ENCODE peak calls at places on chromosomes 12 and 14, in ten cellular contexts. B, C, R, N, V, L, E, M, D and S are unnamed samples.
A peak's percentile ranks its signal among the peaks of the same experiment; 100 is the strongest.

GRCh38 chr12:80320121-80320678 is 123.8 kb upstream of the PTPRQ start:
- DNase-seq in M (no peak), C (no peak), V (no peak), E (no peak), R (no peak), B (no peak), D (no peak), N (no peak), L (no peak), S (no peak)

GRCh38 chr14:77225254-77225653 is 43.7 kb downstream of the TMEM63C start:
- DNase-seq in M (no peak), C (no peak), E (no peak), B (no peak), D (no peak), N (no peak), R (no peak), L (no peak), V (no peak), S (no peak)

GRCh38 chr12:24821691-24822090 is 127.2 kb downstream of the BCAT1 start:
- DNase-seq in C (no peak), E (no peak), M (no peak), N (no peak), R (no peak), V (peak; percentile 77), L (no peak), D (no peak), B (peak; percentile 73), S (no peak)

GRCh38 chr12:57223191-57224165 is 6.0 kb upstream of the SHMT2 start:
- DNase-seq in R (no peak), C (no peak), N (no peak), V (no peak), E (no peak), D (no peak), B (no peak), L (no peak), M (no peak), S (no peak)

GRCh38 chr12:130300725-130301124 is 37.0 kb upstream of the PIWIL1 start:
- DNase-seq in N (no peak), E (no peak), B (no peak), C (no peak), M (no peak), L (no peak), R (no peak), D (no peak), V (no peak), S (no peak)

GRCh38 chr12:51972849-51973273 is 21.4 kb downstream of the ACVR1B start:
- DNase-seq in D (no peak), N (peak; percentile 75), C (no peak), L (peak; percentile 46), M (no peak), V (peak; percentile 73), R (peak; percentile 97), E (peak; percentile 40), B (peak; percentile 91), S (no peak)

GRCh38 chr14:95462491-95462890 is 54.0 kb downstream of the SYNE3 start:
- DNase-seq in V (no peak), R (no peak), E (no peak), M (no peak), D (no peak), C (no peak), N (no peak), B (no peak), L (no peak), S (no peak)

GRCh38 chr12:65891219-65891618 is 66.9 kb downstream of the HMGA2 start:
- DNase-seq in C (peak; percentile 61), N (no peak), L (no peak), B (peak; percentile 68), V (peak; percentile 57), E (no peak), M (no peak), R (peak; percentile 46), D (no peak), S (no peak)

GRCh38 chr12:49260831-49261363 is 4.0 kb upstream of the TUBA1C start:
- DNase-seq in V (no peak), L (no peak), C (no peak), N (no peak), M (no peak), E (no peak), B (no peak), R (no peak), D (no peak), S (no peak)

GRCh38 chr12:49518914-49519573 is 19.8 kb upstream of the KCNH3 start:
- DNase-seq in E (no peak), B (peak; percentile 58), M (no peak), V (peak; percentile 62), R (peak; percentile 73), N (no peak), D (no peak), C (no peak), L (no peak), S (no peak)

GRCh38 chr14:99752486-99753121 is 40.6 kb upstream of the EML1 start:
- DNase-seq in C (no peak), V (peak; percentile 76), M (no peak), D (no peak), N (no peak), E (no peak), R (peak; percentile 93), L (peak; percentile 13), B (peak; percentile 84), S (peak; percentile 47)

GRCh38 chr12:52005903-52006703 is 643 bp upstream of the TAMALIN start:
- DNase-seq in D (no peak), N (peak; percentile 87), V (no peak), C (no peak), L (no peak), R (no peak), B (peak; percentile 72), M (no peak), E (peak; percentile 53), S (no peak)

GRCh38 chr12:114425031-114425626 is 19.2 kb upstream of the TBX5 start:
- DNase-seq in R (no peak), D (no peak), C (no peak), N (no peak), E (no peak), V (peak; percentile 83), B (no peak), L (no peak), M (no peak), S (no peak)

GRCh38 chr12:113262710-113263109 is 41.4 kb downstream of the TPCN1 start:
- DNase-seq in R (no peak), E (no peak), C (no peak), V (no peak), M (no peak), N (peak; percentile 40), B (peak; percentile 21), L (no peak), D (no peak), S (no peak)

GRCh38 chr14:72613196-72613974 is 280.5 kb downstream of the DPF3 start:
- DNase-seq in C (no peak), B (peak; percentile 39), D (no peak), V (no peak), N (no peak), E (peak; percentile 37), L (peak; percentile 88), R (peak; percentile 54), M (no peak), S (no peak)

GRCh38 chr12:107884769-107885694 is 110.5 kb downstream of the ASCL4 start:
- DNase-seq in C (peak; percentile 68), B (peak; percentile 49), R (peak; percentile 54), D (peak; percentile 57), E (peak; percentile 58), L (no peak), V (peak; percentile 49), N (peak; percentile 74), M (no peak), S (peak; percentile 43)

GRCh38 chr12:42213954-42214426 is 24.1 kb downstream of the YAF2 start:
- DNase-seq in D (no peak), C (peak; percentile 46), E (peak; percentile 23), B (peak; percentile 44), L (peak; percentile 45), V (peak; percentile 55), M (no peak), R (peak; percentile 24), N (no peak), S (no peak)

GRCh38 chr14:99407416-99407815 is 73.2 kb downstream of the SETD3 start:
- DNase-seq in L (no peak), R (no peak), E (no peak), M (no peak), N (peak; percentile 42), D (no peak), V (no peak), B (no peak), C (no peak), S (no peak)

GRCh38 chr14:40476005-40476404 is 1043.8 kb upstream of the FBXO33 start:
- DNase-seq in E (no peak), N (no peak), M (no peak), B (no peak), V (no peak), R (no peak), C (no peak), L (no peak), D (no peak), S (no peak)
- H3K9me3 ChIP-seq in E (peaks cover 46% of the 10 kb centered on the region), N (no peaks in the 10 kb centered on the region), M (peaks cover 3% of the 10 kb centered on the region), B (peaks cover 37% of the 10 kb centered on the region), V (peaks cover 11% of the 10 kb centered on the region), R (peaks cover 3% of the 10 kb centered on the region), C (no peaks in the 10 kb centered on the region), L (peaks cover 42% of the 10 kb centered on the region), D (peaks cover 14% of the 10 kb centered on the region), S (peaks cover 4% of the 10 kb centered on the region)

DNA sequence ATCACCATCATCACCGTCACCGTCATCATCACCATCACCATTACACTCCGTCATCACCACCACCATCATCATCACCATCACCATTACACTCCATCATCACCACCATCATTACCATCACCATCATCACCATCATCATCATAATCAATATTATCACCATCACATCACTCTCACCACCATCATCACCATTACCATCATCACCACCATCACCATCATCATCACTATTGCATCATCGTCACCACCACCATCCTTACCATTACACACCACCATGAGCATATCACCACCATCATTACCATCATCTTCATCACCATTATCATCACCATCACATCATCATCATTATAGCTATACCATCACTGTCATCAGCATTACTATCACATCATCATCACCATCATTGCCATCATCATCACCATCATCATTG is 93.7 kb downstream of the KIF26A start:
- DNase-seq in V (no peak), E (no peak), D (no peak), N (no peak), B (no peak), M (no peak), R (no peak), C (no peak), L (no peak), S (no peak)
- H3K9me3 ChIP-seq in V (peaks cover 62% of the 10 kb centered on the region), E (peaks cover 19% of the 10 kb centered on the region), D (peaks cover 21% of the 10 kb centered on the region), N (no peaks in the 10 kb centered on the region), B (peaks cover 18% of the 10 kb centered on the region), M (peaks cover 6% of the 10 kb centered on the region), R (no peaks in the 10 kb centered on the region), C (peaks cover 3% of the 10 kb centered on the region), L (peaks cover 43% of the 10 kb centered on the region), S (peaks cover 18% of the 10 kb centered on the region)

DNA sequence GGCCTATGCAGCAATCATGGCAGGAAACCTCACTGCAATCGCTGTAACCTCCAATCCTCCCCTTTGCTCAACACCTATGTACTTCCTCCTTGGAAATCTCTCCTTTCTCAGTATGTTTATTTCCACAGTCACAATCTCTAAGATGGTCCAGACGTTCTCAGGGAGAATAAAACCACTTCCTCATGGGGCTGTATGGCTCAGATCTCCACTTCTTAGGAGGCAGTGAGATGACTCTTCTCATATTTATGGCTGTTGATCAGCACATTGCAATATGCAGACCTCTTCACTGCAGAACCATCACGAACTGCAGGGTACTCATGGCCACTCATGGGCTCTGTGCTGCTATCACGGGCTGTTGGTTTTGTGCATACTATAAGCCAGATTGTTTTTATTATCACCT is 17.1 kb upstream of the OR4K17 start:
- DNase-seq in D (no peak), B (no peak), N (no peak), M (no peak), C (no peak), L (no peak), V (no peak), R (no peak), E (no peak), S (no peak)
- H3K9me3 ChIP-seq in D (no peaks in the 10 kb centered on the region), B (no peaks in the 10 kb centered on the region), N (no peaks in the 10 kb centered on the region), M (no peaks in the 10 kb centered on the region), C (peaks cover 2% of the 10 kb centered on the region), L (no peaks in the 10 kb centered on the region), V (peaks cover under 1% of the 10 kb centered on the region), R (peaks cover 1% of the 10 kb centered on the region), E (peaks cover 8% of the 10 kb centered on the region), S (no peaks in the 10 kb centered on the region)

GRCh38 chr14:101352567-101352966 is 208.7 kb upstream of the DIO3 start:
- DNase-seq in R (no peak), N (peak; percentile 50), V (no peak), E (no peak), M (no peak), D (no peak), B (no peak), C (no peak), L (no peak), S (no peak)
- H3K9me3 ChIP-seq in R (peaks cover 2% of the 10 kb centered on the region), N (no peaks in the 10 kb centered on the region), V (peaks cover 26% of the 10 kb centered on the region), E (peaks cover 2% of the 10 kb centered on the region), M (no peaks in the 10 kb centered on the region), D (peaks cover 12% of the 10 kb centered on the region), B (peaks cover 29% of the 10 kb centered on the region), C (no peaks in the 10 kb centered on the region), L (peaks cover 48% of the 10 kb centered on the region), S (peaks cover 13% of the 10 kb centered on the region)